ENCODE peak calls at places on chromosomes 4 and X, in five cellular contexts. One of them, this sample, is unnamed.

GRCh38 chr4:54495091-54495490 is 162.7 kb upstream of the KIT start:
- DNase-seq in GM13977: no peak
- DNase-seq in WERI-Rb-1: no peak
- DNase-seq in nephron progenitor cell: no peak
- DNase-seq in A549: no peak
- DNase-seq in this sample: no peak

GRCh38 chr4:180640193-180640592 is 1603.0 kb upstream of the TENM3 start:
- DNase-seq in WERI-Rb-1: no peak
- DNase-seq in nephron progenitor cell: no peak
- DNase-seq in A549: no peak
- DNase-seq in GM13977: no peak
- DNase-seq in this sample: no peak

GRCh38 chr4:104493071-104493831 is 1.4 kb downstream of the CXXC4 start:
- DNase-seq in WERI-Rb-1: peak
- DNase-seq in GM13977: no peak
- DNase-seq in nephron progenitor cell: no peak
- DNase-seq in A549: no peak
- DNase-seq in this sample: no peak

GRCh38 chrX:43940811-43941210 is 32.4 kb downstream of the NDP start:
- DNase-seq in WERI-Rb-1: no peak
- DNase-seq in A549: peak
- DNase-seq in GM13977: no peak
- DNase-seq in nephron progenitor cell: no peak
- DNase-seq in this sample: no peak

GRCh38 chrX:102712967-102713677 is 874 bp downstream of the GPRASP2 start:
- DNase-seq in A549: peak
- DNase-seq in nephron progenitor cell: peak
- DNase-seq in GM13977: no peak
- DNase-seq in WERI-Rb-1: peak
- DNase-seq in this sample: peak

GRCh38 chrX:111035256-111035655 is 60.7 kb upstream of the PAK3 start:
- DNase-seq in nephron progenitor cell: no peak
- DNase-seq in GM13977: no peak
- DNase-seq in A549: no peak
- DNase-seq in WERI-Rb-1: no peak
- DNase-seq in this sample: no peak

GRCh38 chrX:10015711-10016515 is 48.8 kb downstream of the CLDN34 start:
- DNase-seq in GM13977: peak
- DNase-seq in WERI-Rb-1: peak
- DNase-seq in A549: peak
- DNase-seq in nephron progenitor cell: peak
- DNase-seq in this sample: peak

GRCh38 chr4:47213971-47214370 is 182.6 kb downstream of the GABRB1 start:
- DNase-seq in WERI-Rb-1: no peak
- DNase-seq in A549: no peak
- DNase-seq in GM13977: no peak
- DNase-seq in nephron progenitor cell: no peak
- DNase-seq in this sample: no peak

GRCh38 chr4:141375855-141376254 is 155.2 kb downstream of the ZNF330 start:
- DNase-seq in WERI-Rb-1: no peak
- DNase-seq in A549: peak
- DNase-seq in nephron progenitor cell: no peak
- DNase-seq in GM13977: no peak
- DNase-seq in this sample: no peak

GRCh38 chr4:100076753-100077152 is 113.5 kb downstream of the DDIT4L start:
- DNase-seq in GM13977: no peak
- DNase-seq in A549: peak
- DNase-seq in nephron progenitor cell: no peak
- DNase-seq in WERI-Rb-1: no peak
- DNase-seq in this sample: no peak

GRCh38 chr4:99379571-99379970 is 27.0 kb upstream of the ADH1C start:
- DNase-seq in WERI-Rb-1: no peak
- DNase-seq in GM13977: no peak
- DNase-seq in A549: no peak
- DNase-seq in nephron progenitor cell: no peak
- DNase-seq in this sample: no peak

GRCh38 chrX:139881130-139881529 is 51.7 kb downstream of the ATP11C start:
- DNase-seq in nephron progenitor cell: no peak
- DNase-seq in A549: no peak
- DNase-seq in GM13977: no peak
- DNase-seq in WERI-Rb-1: no peak
- DNase-seq in this sample: no peak

GRCh38 chrX:141662781-141663180 is 35.8 kb downstream of the SPANXD start:
- DNase-seq in A549: no peak
- DNase-seq in WERI-Rb-1: no peak
- DNase-seq in GM13977: no peak
- DNase-seq in nephron progenitor cell: no peak
- DNase-seq in this sample: no peak

GRCh38 chr4:87071401-87071800 is 136.6 kb downstream of the AFF1 start:
- DNase-seq in GM13977: no peak
- DNase-seq in nephron progenitor cell: no peak
- DNase-seq in A549: no peak
- DNase-seq in WERI-Rb-1: no peak
- DNase-seq in this sample: no peak

GRCh38 chr4:1579834-1580686 is 104.1 kb downstream of the FAM53A start:
- DNase-seq in WERI-Rb-1: peak
- DNase-seq in GM13977: peak
- DNase-seq in nephron progenitor cell: peak
- DNase-seq in A549: peak
- DNase-seq in this sample: peak

GRCh38 chrX:123236868-123237267 is 52.8 kb downstream of the GRIA3 start:
- DNase-seq in GM13977: no peak
- DNase-seq in WERI-Rb-1: no peak
- DNase-seq in nephron progenitor cell: no peak
- DNase-seq in A549: no peak
- DNase-seq in this sample: no peak

DNA sequence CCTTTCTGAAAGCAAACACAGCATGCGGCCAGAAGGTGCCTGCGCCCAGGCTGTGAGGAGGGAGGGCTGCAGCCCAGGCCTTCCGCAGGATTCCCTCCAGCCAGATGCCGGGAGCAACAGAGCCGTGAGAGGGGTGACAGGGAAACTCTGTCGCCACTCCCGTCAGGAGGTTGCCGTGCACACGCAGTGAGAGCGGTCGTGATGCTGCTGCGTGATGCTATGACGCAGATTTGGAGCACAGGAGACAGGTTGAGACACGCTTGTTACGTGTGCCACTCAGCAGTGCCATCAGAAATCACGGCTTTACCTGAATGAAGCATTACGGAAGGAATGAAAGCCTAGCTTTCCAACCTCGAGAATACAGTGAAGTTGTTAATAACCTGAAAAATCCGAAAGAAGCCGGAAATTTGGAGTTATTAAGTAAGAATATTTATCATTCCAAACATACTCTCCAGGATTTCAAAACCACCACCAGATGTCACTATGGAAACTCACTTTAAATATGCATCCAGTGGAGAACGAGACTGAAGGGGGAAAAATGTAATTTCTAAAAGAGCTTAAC is 54.4 kb downstream of the FAT1 start:
- DNase-seq in WERI-Rb-1: no peak
- DNase-seq in GM13977: no peak
- DNase-seq in A549: peak
- DNase-seq in nephron progenitor cell: no peak
- DNase-seq in this sample: no peak
- TF ChIP-seq CTCF in WERI-Rb-1: no peak
- TF ChIP-seq CTCF in GM13977: peak
- TF ChIP-seq CTCF in A549: peak
- TF ChIP-seq CTCF in nephron progenitor cell: peak
- TF ChIP-seq CTCF in this sample: peak

DNA sequence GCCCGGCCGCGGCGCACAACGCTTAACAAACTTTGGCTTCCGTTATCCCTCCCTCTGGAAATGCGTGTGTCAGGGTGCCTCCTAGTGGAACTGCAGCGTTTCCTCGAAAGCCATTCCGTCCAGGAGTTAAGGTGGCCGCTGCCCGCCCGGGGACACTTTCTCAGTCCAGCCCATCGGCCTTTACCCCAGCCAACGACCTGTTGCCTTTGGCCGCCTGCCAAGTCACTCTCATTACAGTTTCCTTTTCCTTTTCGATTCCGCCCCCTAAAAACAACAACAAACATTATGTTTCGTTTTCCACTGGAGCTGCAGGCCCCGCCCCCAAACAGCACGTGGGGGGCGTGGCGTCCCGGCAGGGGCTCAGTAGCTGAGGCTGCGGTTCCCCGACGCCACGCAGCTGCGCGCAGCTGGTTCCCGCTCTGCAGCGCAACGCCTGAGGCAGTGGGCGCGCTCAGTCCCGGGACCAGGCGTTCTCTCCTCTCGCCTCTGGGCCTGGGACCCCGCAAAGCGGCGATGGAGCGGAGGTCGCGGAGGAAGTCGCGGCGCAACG is at the start of gene HERC5:
- DNase-seq in GM13977: peak
- DNase-seq in WERI-Rb-1: peak
- DNase-seq in nephron progenitor cell: peak
- DNase-seq in A549: peak
- DNase-seq in this sample: peak
- TF ChIP-seq CTCF in GM13977: peak
- TF ChIP-seq CTCF in WERI-Rb-1: peak
- TF ChIP-seq CTCF in nephron progenitor cell: peak
- TF ChIP-seq CTCF in A549: peak
- TF ChIP-seq CTCF in this sample: peak

DNA sequence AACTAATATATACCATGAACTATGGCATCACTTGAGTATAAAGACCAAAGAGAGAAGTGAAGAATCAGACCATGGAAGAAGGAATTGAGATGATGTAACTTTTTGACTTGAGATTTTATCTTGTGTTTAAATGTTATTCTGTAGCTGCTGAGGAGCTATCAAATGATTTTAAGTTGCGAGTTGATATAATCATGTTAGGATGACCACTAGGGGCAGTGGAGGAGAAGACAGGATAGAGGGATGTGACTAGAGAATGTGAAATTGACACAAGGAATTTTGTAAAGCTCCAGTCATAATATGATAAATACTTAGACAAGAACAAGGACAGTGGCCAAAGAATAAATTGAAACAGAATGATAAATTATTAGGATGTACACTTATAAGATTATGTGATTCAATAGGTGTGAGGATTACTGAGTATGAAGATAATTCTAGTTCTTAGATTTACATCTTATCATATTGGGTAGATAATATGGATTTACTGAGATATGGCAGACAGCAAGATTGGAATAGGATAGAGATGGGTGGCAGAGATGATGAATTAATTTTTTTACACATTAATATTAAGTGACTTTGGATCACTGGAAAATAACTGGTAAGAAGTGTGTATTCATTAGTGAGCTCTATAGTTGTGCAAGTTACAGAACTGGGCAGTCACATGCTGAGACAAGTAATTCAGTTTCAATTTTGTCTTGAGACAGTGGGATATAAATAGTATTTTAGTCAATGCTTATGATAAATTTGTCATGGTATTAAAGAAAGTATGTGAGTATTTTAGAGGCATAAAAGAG is 816.0 kb upstream of the PCDH10 start:
- DNase-seq in GM13977: no peak
- DNase-seq in nephron progenitor cell: no peak
- DNase-seq in WERI-Rb-1: no peak
- DNase-seq in A549: peak
- DNase-seq in this sample: no peak
- TF ChIP-seq CTCF in GM13977: no peak
- TF ChIP-seq CTCF in nephron progenitor cell: peak
- TF ChIP-seq CTCF in WERI-Rb-1: peak
- TF ChIP-seq CTCF in A549: peak
- TF ChIP-seq CTCF in this sample: peak

GRCh38 chr4:138916763-138917162 is 98.8 kb upstream of the NOCT start:
- DNase-seq in nephron progenitor cell: no peak
- DNase-seq in A549: no peak
- DNase-seq in GM13977: no peak
- DNase-seq in WERI-Rb-1: no peak
- DNase-seq in this sample: no peak

GRCh38 chr4:138915725-138916124 is 99.9 kb upstream of the NOCT start:
- DNase-seq in A549: no peak
- DNase-seq in nephron progenitor cell: no peak
- DNase-seq in WERI-Rb-1: no peak
- DNase-seq in GM13977: no peak
- DNase-seq in this sample: no peak

GRCh38 chr4:138919094-138919936 is 96.3 kb upstream of the NOCT start:
- DNase-seq in A549: peak
- DNase-seq in WERI-Rb-1: peak
- DNase-seq in GM13977: no peak
- DNase-seq in nephron progenitor cell: peak
- DNase-seq in this sample: peak
- TF ChIP-seq CTCF in A549: peak
- TF ChIP-seq CTCF in WERI-Rb-1: peak
- TF ChIP-seq CTCF in GM13977: peak
- TF ChIP-seq CTCF in nephron progenitor cell: peak
- TF ChIP-seq CTCF in this sample: peak

GRCh38 chrX:13762015-13762414 is 27.5 kb downstream of the OFD1 start:
- DNase-seq in nephron progenitor cell: no peak
- DNase-seq in WERI-Rb-1: no peak
- DNase-seq in A549: no peak
- DNase-seq in GM13977: no peak
- DNase-seq in this sample: no peak

GRCh38 chrX:13761606-13762005 is 27.1 kb downstream of the OFD1 start:
- DNase-seq in WERI-Rb-1: no peak
- DNase-seq in GM13977: peak
- DNase-seq in nephron progenitor cell: no peak
- DNase-seq in A549: no peak
- DNase-seq in this sample: no peak

GRCh38 chrX:13764284-13764683 is 29.7 kb downstream of the OFD1 start:
- DNase-seq in GM13977: no peak
- DNase-seq in nephron progenitor cell: no peak
- DNase-seq in WERI-Rb-1: peak
- DNase-seq in A549: no peak
- DNase-seq in this sample: no peak

GRCh38 chrX:13763489-13763888 is 28.9 kb downstream of the OFD1 start:
- DNase-seq in GM13977: no peak
- DNase-seq in nephron progenitor cell: no peak
- DNase-seq in A549: no peak
- DNase-seq in WERI-Rb-1: no peak
- DNase-seq in this sample: no peak

GRCh38 chrX:13764765-13765164 is 30.2 kb downstream of the OFD1 start:
- DNase-seq in A549: peak
- DNase-seq in nephron progenitor cell: peak
- DNase-seq in GM13977: no peak
- DNase-seq in WERI-Rb-1: peak
- DNase-seq in this sample: peak
- TF ChIP-seq CTCF in A549: no peak
- TF ChIP-seq CTCF in nephron progenitor cell: peak
- TF ChIP-seq CTCF in GM13977: no peak
- TF ChIP-seq CTCF in WERI-Rb-1: peak
- TF ChIP-seq CTCF in this sample: no peak

GRCh38 chr4:57554693-57555092 is 444.5 kb upstream of the IGFBP7 start:
- DNase-seq in WERI-Rb-1: no peak
- DNase-seq in A549: no peak
- DNase-seq in nephron progenitor cell: no peak
- DNase-seq in GM13977: no peak
- DNase-seq in this sample: no peak
- TF ChIP-seq CTCF in WERI-Rb-1: no peak
- TF ChIP-seq CTCF in A549: no peak
- TF ChIP-seq CTCF in nephron progenitor cell: no peak
- TF ChIP-seq CTCF in GM13977: no peak
- TF ChIP-seq CTCF in this sample: no peak

GRCh38 chrX:74925210-74926088 is at the start of gene NEXMIF:
- DNase-seq in GM13977: peak
- DNase-seq in A549: peak
- DNase-seq in nephron progenitor cell: peak
- DNase-seq in WERI-Rb-1: peak
- DNase-seq in this sample: peak
- TF ChIP-seq CTCF in GM13977: peak
- TF ChIP-seq CTCF in A549: no peak
- TF ChIP-seq CTCF in nephron progenitor cell: no peak
- TF ChIP-seq CTCF in WERI-Rb-1: no peak
- TF ChIP-seq CTCF in this sample: no peak

GRCh38 chr4:39050590-39050989 is 11.4 kb upstream of the KLHL5 start:
- DNase-seq in WERI-Rb-1: no peak
- DNase-seq in GM13977: no peak
- DNase-seq in A549: no peak
- DNase-seq in nephron progenitor cell: no peak
- DNase-seq in this sample: no peak
- TF ChIP-seq CTCF in WERI-Rb-1: no peak
- TF ChIP-seq CTCF in GM13977: no peak
- TF ChIP-seq CTCF in A549: no peak
- TF ChIP-seq CTCF in nephron progenitor cell: no peak
- TF ChIP-seq CTCF in this sample: no peak

This sample was measured in endothelial cell.